ENCODE peak calls at places on chromosome 1, in nine cellular contexts. D, J, I, M, V, K, R, Y and C are unnamed samples.
A peak's percentile ranks its signal among the peaks of the same experiment; 100 is the strongest.

GRCh38 chr1:37817481-37817880 is 9.5 kb upstream of the YRDC start:
- DNase-seq in J (peak; percentile 20), I (peak; percentile 70), V (peak; percentile 60), M (no peak), R (no peak), D (no peak), K (peak; percentile 35), Y (peak; percentile 20), C (no peak)

GRCh38 chr1:36692465-36692864 is 209.8 kb upstream of the CSF3R start:
- DNase-seq in Y (no peak), D (no peak), M (no peak), I (peak; percentile 10), R (no peak), K (no peak), V (no peak), J (no peak), C (no peak)

GRCh38 chr1:219189021-219189824 is 15.5 kb downstream of the LYPLAL1 start:
- DNase-seq in R (no peak), V (peak; percentile 62), I (no peak), Y (peak; percentile 43), D (no peak), K (no peak), J (no peak), M (no peak), C (no peak)

GRCh38 chr1:109975718-109976117 is 8.8 kb upstream of the AHCYL1 start:
- DNase-seq in D (no peak), I (no peak), V (peak; percentile 80), Y (no peak), R (no peak), K (no peak), J (no peak), M (no peak), C (no peak)

GRCh38 chr1:3707298-3707938 is 44.8 kb upstream of the CCDC27 start:
- DNase-seq in K (no peak), V (no peak), J (no peak), M (no peak), D (no peak), R (no peak), Y (no peak), I (peak; percentile 85), C (no peak)

GRCh38 chr1:66489146-66489545 is 44.8 kb upstream of the SGIP1 start:
- DNase-seq in I (no peak), J (no peak), Y (no peak), M (no peak), R (no peak), K (no peak), V (peak; percentile 42), D (no peak), C (no peak)

GRCh38 chr1:176897350-176898236 is 266.9 kb downstream of the ASTN1 start:
- DNase-seq in R (peak; percentile 70), V (peak; percentile 65), I (peak; percentile 95), K (peak; percentile 40), D (no peak), Y (peak; percentile 82), J (peak; percentile 59), M (peak; percentile 18), C (peak; percentile 62)

GRCh38 chr1:85178396-85178795 is 22.4 kb downstream of the SYDE2 start:
- DNase-seq in M (no peak), J (no peak), Y (no peak), I (no peak), K (no peak), R (no peak), V (no peak), D (no peak), C (no peak)

GRCh38 chr1:91004145-91004544 is 17.7 kb downstream of the ZNF644 start:
- DNase-seq in J (no peak), D (no peak), V (no peak), K (no peak), I (no peak), R (no peak), M (no peak), Y (no peak), C (no peak)

GRCh38 chr1:59543211-59543668 is 246.3 kb downstream of the FGGY start:
- DNase-seq in Y (no peak), I (peak; percentile 58), V (no peak), R (no peak), J (no peak), K (no peak), D (no peak), M (no peak), C (no peak)

GRCh38 chr1:207824691-207825090 is 72.8 kb downstream of the CD46 start:
- DNase-seq in M (no peak), I (no peak), V (peak; percentile 59), J (no peak), K (no peak), R (peak; percentile 53), Y (no peak), D (no peak), C (no peak)

GRCh38 chr1:83999316-83999819 is 436 bp upstream of the TTLL7 start:
- DNase-seq in I (peak; percentile 93), Y (peak; percentile 89), V (peak; percentile 87), D (peak; percentile 84), K (peak; percentile 70), M (peak; percentile 38), J (no peak), R (peak; percentile 88), C (peak; percentile 83)

GRCh38 chr1:217188280-217189235 is 442.3 kb downstream of the GPATCH2 start:
- DNase-seq in R (no peak), V (peak; percentile 2), D (no peak), Y (no peak), I (no peak), K (peak; percentile 29), J (no peak), M (no peak), C (no peak)

GRCh38 chr1:209486861-209487260 is 96.7 kb upstream of the CAMK1G start:
- DNase-seq in J (no peak), M (no peak), V (peak; percentile 60), K (no peak), Y (peak; percentile 15), D (no peak), R (no peak), I (no peak), C (no peak)

GRCh38 chr1:44089371-44090070 is 29.1 kb upstream of the KLF17 start:
- DNase-seq in D (no peak), R (no peak), J (no peak), I (peak; percentile 84), Y (no peak), V (no peak), K (no peak), M (no peak), C (no peak)

GRCh38 chr1:245386321-245387002 is 231.7 kb downstream of the KIF26B start:
- DNase-seq in M (no peak), R (no peak), D (no peak), V (no peak), J (no peak), K (no peak), I (peak; percentile 25), Y (no peak), C (no peak)

GRCh38 chr1:93554883-93555872 is 107.3 kb downstream of the FNBP1L start:
- DNase-seq in R (no peak), I (no peak), Y (no peak), V (peak; percentile 41), J (no peak), M (no peak), K (no peak), D (no peak), C (no peak)

GRCh38 chr1:42529724-42530161 is 66.7 kb downstream of the CCDC30 start:
- DNase-seq in M (no peak), J (no peak), D (no peak), Y (no peak), I (no peak), K (no peak), R (no peak), V (peak; percentile 77), C (no peak)

GRCh38 chr1:159830737-159831136 is 4.1 kb downstream of the SLAMF8 start:
- DNase-seq in Y (no peak), J (no peak), V (no peak), K (no peak), M (no peak), I (no peak), D (no peak), R (no peak), C (no peak)

GRCh38 chr1:246988316-246988715 is 19.5 kb downstream of the ZNF695 start:
- DNase-seq in M (no peak), K (no peak), I (no peak), R (no peak), Y (no peak), J (no peak), V (no peak), D (no peak), C (no peak)

GRCh38 chr1:246989901-246990300 is 18.0 kb downstream of the ZNF695 start:
- DNase-seq in I (no peak), V (no peak), D (no peak), K (no peak), R (no peak), M (no peak), Y (no peak), J (no peak), C (no peak)

DNA sequence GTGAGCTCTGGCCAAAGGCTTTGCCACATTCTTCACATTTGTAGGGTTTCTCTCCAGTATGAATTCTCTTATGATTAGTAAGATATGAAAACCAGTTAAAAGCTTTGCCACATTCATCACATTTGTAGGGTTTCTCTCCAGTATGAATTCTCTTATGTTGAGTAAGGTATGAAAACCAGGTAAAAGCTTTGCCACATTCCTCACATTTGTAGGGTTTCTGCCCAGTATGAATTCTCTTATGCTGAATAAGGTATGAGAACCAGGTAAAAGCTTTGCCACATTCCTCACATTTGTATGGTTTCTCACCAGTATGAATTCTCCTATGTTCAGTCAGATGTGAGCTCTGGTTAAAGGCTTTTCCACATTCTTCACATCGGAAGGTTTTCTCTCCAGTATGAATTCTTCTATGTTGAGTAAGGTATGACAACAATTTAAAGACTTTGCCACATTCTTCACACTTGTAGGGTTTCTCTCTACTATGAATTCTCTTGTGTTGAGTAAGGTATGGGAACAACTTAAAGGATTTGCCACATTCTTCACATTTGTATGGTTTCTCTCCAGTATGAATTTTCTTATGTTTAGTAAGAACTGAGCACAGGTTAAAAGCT is 20.7 kb downstream of the ZNF695 start:
- DNase-seq in K (no peak), R (no peak), D (no peak), I (no peak), Y (no peak), M (no peak), V (peak; percentile 0), J (no peak), C (no peak)
- H3K9me3 ChIP-seq in K (peaks cover 62% of the 10 kb centered on the region), R (peaks cover 65% of the 10 kb centered on the region), D (peaks cover 11% of the 10 kb centered on the region), I (peaks cover 100% of the 10 kb centered on the region), Y (peaks cover 93% of the 10 kb centered on the region), M (peaks cover 78% of the 10 kb centered on the region), V (peaks cover 87% of the 10 kb centered on the region), J (peaks cover 83% of the 10 kb centered on the region), C (peaks cover 92% of the 10 kb centered on the region)

GRCh38 chr1:216178266-216178665 is 245.0 kb downstream of the USH2A start:
- DNase-seq in V (no peak), Y (no peak), R (no peak), J (no peak), I (no peak), K (no peak), M (no peak), D (no peak), C (no peak)
- H3K9me3 ChIP-seq in V (no peaks in the 10 kb centered on the region), Y (no peaks in the 10 kb centered on the region), R (no peaks in the 10 kb centered on the region), J (no peaks in the 10 kb centered on the region), I (no peaks in the 10 kb centered on the region), K (no peaks in the 10 kb centered on the region), M (no peaks in the 10 kb centered on the region), D (no peaks in the 10 kb centered on the region), C (no peaks in the 10 kb centered on the region)

GRCh38 chr1:152855661-152856060 is 4.1 kb upstream of the LCE7A start:
- DNase-seq in J (no peak), D (no peak), V (no peak), Y (no peak), K (no peak), I (no peak), M (no peak), R (no peak), C (no peak)
- H3K9me3 ChIP-seq in J (no peaks in the 10 kb centered on the region), D (peaks cover 1% of the 10 kb centered on the region), V (no peaks in the 10 kb centered on the region), Y (no peaks in the 10 kb centered on the region), K (no peaks in the 10 kb centered on the region), I (peaks cover 66% of the 10 kb centered on the region), M (no peaks in the 10 kb centered on the region), R (no peaks in the 10 kb centered on the region), C (no peaks in the 10 kb centered on the region)

GRCh38 chr1:49036700-49037099 is 260.0 kb upstream of the BEND5 start:
- DNase-seq in I (peak; percentile 75), D (no peak), M (no peak), R (no peak), V (no peak), Y (peak; percentile 39), K (no peak), J (peak; percentile 5), C (no peak)
- H3K9me3 ChIP-seq in I (peaks cover 66% of the 10 kb centered on the region), D (no peaks in the 10 kb centered on the region), M (no peaks in the 10 kb centered on the region), R (no peaks in the 10 kb centered on the region), V (no peaks in the 10 kb centered on the region), Y (no peaks in the 10 kb centered on the region), K (no peaks in the 10 kb centered on the region), J (no peaks in the 10 kb centered on the region), C (no peaks in the 10 kb centered on the region)